ENCODE peak calls at places on chromosomes 7 and 10, in four cellular contexts. O is nephron progenitor cell, B is choroid plexus epithelial cell, D is NCI-H2029. U is an unnamed sample.

GRCh38 chr10:104085801-104086400 is at the start of gene COL17A1:
- DNase-seq in O (no peak), B (no peak), D (no peak), U (no peak)

GRCh38 chr10:125424191-125424847 is 258.6 kb downstream of the TEX36 start:
- DNase-seq in O (no peak), B (no peak), D (no peak), U (no peak)

GRCh38 chr7:38681882-38682281 is 50.7 kb upstream of the AMPH start:
- DNase-seq in O (no peak), B (peak; percentile 23), D (peak; percentile 91), U (no peak)

GRCh38 chr10:73247509-73248258 is 629 bp upstream of the DNAJC9 start:
- DNase-seq in O (no peak), B (peak; percentile 22), D (no peak), U (peak; percentile 16)

GRCh38 chr10:110864662-110865140 is 7.0 kb upstream of the PDCD4 start:
- DNase-seq in O (no peak), B (peak; percentile 18), D (no peak), U (no peak)

GRCh38 chr7:8443871-8444756 is 10.7 kb downstream of the NXPH1 start:
- DNase-seq in O (peak; percentile 55), B (no peak), D (no peak), U (no peak)

GRCh38 chr10:33753389-33753788 is 418.9 kb upstream of the NRP1 start:
- DNase-seq in O (no peak), B (no peak), D (no peak), U (no peak)

GRCh38 chr7:159152816-159153215 is 8.1 kb upstream of the VIPR2 start:
- DNase-seq in O (no peak), B (no peak), D (no peak), U (no peak)

GRCh38 chr10:36452851-36453250 is 672.5 kb upstream of the ANKRD30A start:
- DNase-seq in O (no peak), B (no peak), D (no peak), U (no peak)

GRCh38 chr7:70193514-70193913 is 595.2 kb downstream of the AUTS2 start:
- DNase-seq in O (no peak), B (peak; percentile 40), D (no peak), U (peak; percentile 53)

GRCh38 chr10:89163265-89163995 is 43.7 kb downstream of the CH25H start:
- DNase-seq in O (no peak), B (no peak), D (no peak), U (no peak)

GRCh38 chr10:106167946-106168345 is 996.6 kb downstream of the SORCS1 start:
- DNase-seq in O (no peak), B (no peak), D (no peak), U (no peak)

GRCh38 chr7:100745184-100745583 is 11.8 kb downstream of the ZAN start:
- DNase-seq in O (no peak), B (peak; percentile 64), D (peak; percentile 84), U (no peak)

GRCh38 chr10:30751678-30752331 is 122.3 kb upstream of the LYZL2 start:
- DNase-seq in O (peak; percentile 74), B (peak; percentile 72), D (no peak), U (peak; percentile 64)

GRCh38 chr10:6310977-6311376 is 108.2 kb downstream of the PFKFB3 start:
- DNase-seq in O (no peak), B (no peak), D (no peak), U (no peak)

GRCh38 chr7:19248681-19249080 is 103.5 kb upstream of the FERD3L start:
- DNase-seq in O (no peak), B (peak; percentile 77), D (no peak), U (no peak)

GRCh38 chr7:94393251-94393758 is 1.4 kb upstream of the COL1A2 start:
- DNase-seq in O (peak; percentile 61), B (peak; percentile 63), D (no peak), U (no peak)

GRCh38 chr7:156140896-156141295 is 328.6 kb upstream of the SHH start:
- DNase-seq in O (no peak), B (no peak), D (no peak), U (no peak)

GRCh38 chr10:117373848-117374505 is 1.3 kb downstream of the PDZD8 start:
- DNase-seq in O (peak; percentile 36), B (peak; percentile 54), D (no peak), U (peak; percentile 43)

GRCh38 chr10:58723977-58724376 is 211.3 kb downstream of the BICC1 start:
- DNase-seq in O (no peak), B (peak; percentile 48), D (no peak), U (no peak)

GRCh38 chr10:84360634-84361365 is 32.4 kb downstream of the CCSER2 start:
- DNase-seq in O (no peak), B (peak; percentile 66), D (no peak), U (peak; percentile 15)

GRCh38 chr7:33108591-33108930 is 643 bp downstream of the RP9 start:
- DNase-seq in O (no peak), B (no peak), D (no peak), U (peak; percentile 29)

GRCh38 chr10:113945075-113945686 is 90.7 kb downstream of the NHLRC2 start:
- DNase-seq in O (no peak), B (peak; percentile 59), D (no peak), U (peak; percentile 77)

GRCh38 chr10:63416376-63416775 is 49.4 kb downstream of the JMJD1C start:
- DNase-seq in O (no peak), B (peak; percentile 56), D (no peak), U (no peak)

GRCh38 chr10:100006241-100006886 is 3.4 kb downstream of the DNMBP start:
- DNase-seq in O (no peak), B (peak; percentile 95), D (no peak), U (peak; percentile 99)

GRCh38 chr10:4069491-4069890 is 284.5 kb upstream of the KLF6 start:
- DNase-seq in O (no peak), B (peak; percentile 83), D (no peak), U (no peak)

GRCh38 chr7:81462672-81463071 is 307.2 kb downstream of the HGF start:
- DNase-seq in O (no peak), B (peak; percentile 86), D (no peak), U (no peak)

GRCh38 chr7:154767194-154767593 is 235.7 kb downstream of the PAXIP1 start:
- DNase-seq in O (no peak), B (no peak), D (no peak), U (peak; percentile 46)

GRCh38 chr7:48139461-48139860 is 31.8 kb upstream of the ABCA13 start:
- DNase-seq in O (no peak), B (peak; percentile 68), D (no peak), U (peak; percentile 18)

GRCh38 chr10:62728479-62728878 is 76.0 kb upstream of the ADO start:
- DNase-seq in O (no peak), B (no peak), D (no peak), U (no peak)

GRCh38 chr7:69880848-69881247 is 282.6 kb downstream of the AUTS2 start:
- DNase-seq in O (no peak), B (no peak), D (peak; percentile 80), U (no peak)

GRCh38 chr10:131205556-131205955 is 106.0 kb downstream of the TCERG1L start:
- DNase-seq in O (no peak), B (no peak), D (no peak), U (no peak)

GRCh38 chr7:151306374-151306773 is 35.2 kb upstream of the NUB1 start:
- DNase-seq in O (no peak), B (no peak), D (no peak), U (no peak)

U was measured in A172.